ENCODE peak calls at places on chromosomes 7 and 10, in five cellular contexts. D is fibroblast of lung, L is B cell, I is endothelial cell, J is BE2C. K is an unnamed sample.

GRCh38 chr10:50291261-50291850 is 40.0 kb upstream of the ASAH2 start:
- DNase-seq in D (peak; percentile 12), L (no peak), I (no peak), J (no peak), K (no peak)

GRCh38 chr10:60964257-60965235 is 20.6 kb upstream of the RHOBTB1 start:
- DNase-seq in D (peak; percentile 86), L (peak; percentile 40), I (peak; percentile 61), J (peak; percentile 67), K (peak; percentile 22)

GRCh38 chr10:77522268-77522809 is 115.3 kb downstream of the KCNMA1 start:
- DNase-seq in D (no peak), L (no peak), I (no peak), J (no peak), K (no peak)

GRCh38 chr10:132630666-132631347 is 93.2 kb downstream of the INPP5A start:
- DNase-seq in D (no peak), L (no peak), I (no peak), J (no peak), K (no peak)

GRCh38 chr10:90885176-90885575 is 13.4 kb downstream of the RPP30 start:
- DNase-seq in D (peak; percentile 89), L (no peak), I (no peak), J (no peak), K (no peak)

GRCh38 chr7:95847061-95847460 is 74.7 kb downstream of the DYNC1I1 start:
- DNase-seq in D (peak; percentile 14), L (no peak), I (no peak), J (no peak), K (no peak)

GRCh38 chr10:81135851-81136250 is 598.1 kb downstream of the SH2D4B start:
- DNase-seq in D (no peak), L (no peak), I (no peak), J (no peak), K (no peak)

GRCh38 chr7:157470017-157470322 is 133.2 kb downstream of the DNAJB6 start:
- DNase-seq in D (no peak), L (no peak), I (no peak), J (no peak), K (no peak)

GRCh38 chr7:69858471-69858870 is 260.2 kb downstream of the AUTS2 start:
- DNase-seq in D (no peak), L (no peak), I (no peak), J (no peak), K (no peak)

GRCh38 chr7:99860281-99861127 is 16.3 kb downstream of the OR2AE1 start:
- DNase-seq in D (peak; percentile 97), L (no peak), I (no peak), J (no peak), K (no peak)

GRCh38 chr10:132443605-132443997 is 46.6 kb downstream of the PWWP2B start:
- DNase-seq in D (peak; percentile 32), L (peak; percentile 87), I (no peak), J (no peak), K (peak; percentile 51)

GRCh38 chr10:102342958-102343357 is 52.5 kb upstream of the NFKB2 start:
- DNase-seq in D (peak; percentile 92), L (no peak), I (no peak), J (no peak), K (no peak)

GRCh38 chr7:37947840-37948198 is 27.4 kb downstream of the EPDR1 start:
- DNase-seq in D (no peak), L (no peak), I (no peak), J (no peak), K (no peak)

GRCh38 chr10:104907509-104907908 is 266.4 kb downstream of the SORCS3 start:
- DNase-seq in D (no peak), L (no peak), I (no peak), J (no peak), K (no peak)

GRCh38 chr7:33351709-33352108 is 222.3 kb downstream of the BBS9 start:
- DNase-seq in D (no peak), L (no peak), I (peak; percentile 11), J (no peak), K (no peak)

GRCh38 chr10:100209303-100209702 is 20.1 kb downstream of the CHUK start:
- DNase-seq in D (peak; percentile 80), L (no peak), I (no peak), J (no peak), K (no peak)

GRCh38 chr10:125531470-125531869 is 151.5 kb downstream of the TEX36 start:
- DNase-seq in D (peak; percentile 4), L (no peak), I (no peak), J (no peak), K (no peak)

GRCh38 chr10:3873728-3874461 is 88.9 kb upstream of the KLF6 start:
- DNase-seq in D (peak; percentile 62), L (peak; percentile 54), I (no peak), J (no peak), K (peak; percentile 16)

GRCh38 chr10:44966129-44966815 is 6.7 kb downstream of the RASSF4 start:
- DNase-seq in D (no peak), L (no peak), I (no peak), J (no peak), K (no peak)

GRCh38 chr10:33248638-33249037 is 85.8 kb downstream of the NRP1 start:
- DNase-seq in D (peak; percentile 96), L (no peak), I (no peak), J (no peak), K (no peak)

GRCh38 chr7:80942261-80943041 is 23.6 kb upstream of the SEMA3C start:
- DNase-seq in D (peak; percentile 99), L (no peak), I (no peak), J (peak; percentile 29), K (no peak)

DNA sequence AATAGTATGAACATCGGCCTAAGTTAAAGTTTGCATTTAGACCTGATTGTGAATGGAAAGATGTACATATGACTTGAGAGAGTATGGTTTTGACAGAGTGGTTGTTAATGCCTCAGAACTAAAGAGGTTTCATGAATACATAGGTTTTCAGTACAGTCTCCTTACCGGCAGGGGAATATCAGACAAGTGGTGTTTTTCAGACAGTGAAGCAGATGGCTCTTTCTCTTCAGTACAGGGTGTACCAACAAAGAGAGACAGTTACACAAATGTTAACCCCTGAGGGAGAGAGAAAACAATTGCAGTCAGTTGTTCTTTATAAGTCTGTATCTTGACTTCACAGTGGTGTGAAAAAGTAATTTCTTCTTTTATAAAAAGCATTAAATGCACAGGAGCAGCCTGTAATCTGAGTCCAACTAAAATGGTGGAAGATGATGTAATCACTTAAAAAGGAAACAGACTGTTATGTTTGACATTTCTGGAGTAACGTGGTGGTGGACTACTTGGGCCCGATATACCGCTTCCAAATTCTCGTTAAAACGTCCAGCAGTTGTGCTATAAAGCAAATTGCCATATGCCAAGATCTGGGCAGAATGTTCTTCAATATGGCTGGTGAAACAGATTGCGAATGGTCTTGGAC is 69.1 kb downstream of the SDK1 start:
- DNase-seq in D (no peak), L (no peak), I (no peak), J (no peak), K (no peak)
- TF ChIP-seq CTCF in D (no peak), L (no peak), I (no peak), J (no peak), K (no peak)

DNA sequence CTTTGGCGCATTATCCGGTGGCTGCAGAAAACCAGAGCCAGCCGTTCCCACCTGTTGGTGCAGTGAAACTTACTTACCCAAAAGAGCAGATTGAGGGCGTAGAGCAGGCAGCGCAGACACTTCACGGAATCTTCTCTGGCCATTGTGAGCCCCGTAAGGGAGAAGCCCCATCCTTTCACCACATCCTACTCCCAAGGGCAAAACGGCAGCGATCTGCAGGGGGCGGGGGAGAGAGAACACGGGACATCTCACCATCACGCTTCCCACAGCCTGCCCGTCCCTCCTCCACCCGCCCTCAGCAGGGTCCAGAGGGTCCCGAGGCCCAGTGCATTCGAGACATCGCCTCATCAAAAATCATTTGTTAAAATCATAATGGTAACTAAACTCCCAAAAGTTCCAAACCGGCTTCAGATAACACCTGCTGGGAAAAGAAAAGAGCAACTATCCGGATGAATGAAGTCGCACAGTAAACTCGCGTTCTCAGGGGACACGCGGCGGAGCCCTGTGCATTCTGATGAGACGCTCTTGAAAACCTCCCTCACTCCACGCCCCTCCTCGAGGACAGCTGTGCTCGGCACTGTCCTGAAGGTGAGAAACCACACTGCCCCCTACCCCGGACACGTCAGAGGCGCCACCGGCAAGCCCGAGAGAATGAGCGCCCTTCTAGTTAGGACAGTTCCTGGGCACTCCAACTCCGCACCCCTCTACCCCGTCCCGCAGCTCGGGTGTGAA is 1.2 kb downstream of the TSPAN12 start:
- DNase-seq in D (peak; percentile 9), L (peak; percentile 33), I (peak; percentile 62), J (peak; percentile 18), K (no peak)
- TF ChIP-seq CTCF in D (no peak), L (no peak), I (no peak), J (peak; percentile 1), K (no peak)

GRCh38 chr7:73721237-73721848 is 1.9 kb upstream of the STX1A start:
- DNase-seq in D (no peak), L (peak; percentile 4), I (no peak), J (no peak), K (no peak)
- TF ChIP-seq CTCF in D (no peak), L (no peak), I (no peak), J (no peak), K (no peak)

DNA sequence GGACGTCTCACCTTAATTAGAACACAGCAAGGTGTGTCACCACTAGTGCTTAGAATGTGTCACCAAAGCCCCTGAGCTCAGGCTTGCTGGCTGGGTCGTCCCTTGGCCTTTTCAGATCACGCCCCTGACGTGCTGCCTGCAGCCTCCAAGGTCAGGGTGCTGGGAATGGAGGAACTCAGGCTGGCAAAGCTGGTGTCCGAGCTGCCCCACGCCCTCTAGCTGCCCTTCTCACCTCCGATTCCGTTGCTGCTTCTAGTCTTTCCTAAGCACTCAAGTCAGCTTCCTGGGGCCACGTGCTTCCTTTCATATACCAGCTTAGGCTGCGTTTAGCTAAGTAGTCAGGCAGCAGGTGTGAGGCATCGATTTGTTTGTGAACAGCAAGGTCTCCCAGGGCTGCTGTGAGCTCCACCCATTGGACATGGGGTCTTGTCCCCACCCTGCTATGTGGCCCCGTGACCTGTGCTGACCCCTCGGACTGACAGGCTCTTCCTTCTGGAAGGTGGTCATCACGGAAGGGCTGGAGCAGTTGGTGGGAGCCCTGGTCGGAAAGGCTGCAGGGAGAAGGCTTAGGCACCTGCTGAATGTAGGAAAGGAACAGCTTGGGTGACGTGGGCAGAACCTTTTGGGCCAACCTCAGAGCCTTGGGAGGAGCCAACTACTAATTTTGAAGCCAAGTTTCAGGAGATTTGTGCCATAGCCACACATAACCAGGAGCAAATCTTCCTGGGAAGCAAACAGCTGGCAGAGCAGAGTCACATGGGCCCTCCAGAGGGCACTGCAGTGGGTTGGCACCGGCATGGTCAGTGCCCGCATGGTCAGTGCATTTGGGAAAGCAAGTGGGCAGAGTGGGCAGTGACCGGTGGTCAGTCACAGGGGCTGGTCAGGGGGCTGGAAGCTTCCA is 28.8 kb downstream of the VIPR2 start:
- DNase-seq in D (no peak), L (no peak), I (no peak), J (no peak), K (no peak)
- TF ChIP-seq CTCF in D (no peak), L (no peak), I (no peak), J (no peak), K (no peak)

DNA sequence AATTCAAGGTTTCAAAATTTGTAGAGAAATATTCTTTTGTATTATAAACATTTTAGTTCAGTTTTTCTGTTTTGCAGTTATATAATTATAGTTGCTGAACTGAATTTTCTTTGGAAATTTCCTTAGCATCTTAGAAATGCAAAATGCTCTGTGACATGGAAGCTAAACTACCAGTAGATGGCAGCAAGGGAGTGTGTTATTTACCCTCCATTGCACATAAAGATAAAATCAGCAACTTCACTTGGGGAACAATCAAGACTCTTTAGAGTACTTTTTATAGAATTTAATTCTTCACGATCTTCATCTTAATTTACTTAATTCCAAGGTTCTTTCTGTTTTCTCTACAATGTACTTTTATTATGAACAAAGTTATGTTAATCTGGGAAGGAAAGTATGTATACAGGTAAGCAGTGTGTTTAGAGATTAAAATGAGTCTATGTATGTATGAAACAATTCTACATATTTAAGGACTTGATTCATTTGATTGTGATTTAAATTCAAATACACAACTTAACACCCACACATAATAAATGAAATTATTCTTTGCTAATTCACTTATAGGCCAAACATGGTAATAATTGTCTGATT is 404.2 kb downstream of the THSD7A start:
- DNase-seq in D (peak; percentile 63), L (peak; percentile 10), I (peak; percentile 9), J (peak; percentile 30), K (no peak)
- TF ChIP-seq CTCF in D (peak; percentile 62), L (peak; percentile 69), I (peak; percentile 46), J (peak; percentile 85), K (no peak)

K was measured in CD8-positive, alpha-beta T cell.